ENCODE peak calls at places on chromosomes 3 and 15, in ten cellular contexts. P, L, E, H, D, A, C, T, Q and N are unnamed samples.

GRCh38 chr3:50675179-50676030 is 678 bp downstream of the DOCK3 start:
- DNase-seq in P (peak), L (no peak), E (no peak), H (peak), D (no peak), A (peak), C (peak), T (no peak), Q (no peak), N (no peak)

GRCh38 chr15:74137544-74137920 is 7.1 kb downstream of the ISLR2 start:
- DNase-seq in P (no peak), L (no peak), E (no peak), H (no peak), D (no peak), A (no peak), C (no peak), T (no peak), Q (no peak), N (no peak)

GRCh38 chr3:170033489-170033888 is 4.3 kb upstream of the GPR160 start:
- DNase-seq in P (no peak), L (no peak), E (no peak), H (no peak), D (no peak), A (peak), C (peak), T (no peak), Q (no peak), N (no peak)

GRCh38 chr3:123165163-123165562 is 36.6 kb upstream of the SEC22A start:
- DNase-seq in P (no peak), L (no peak), E (no peak), H (no peak), D (no peak), A (no peak), C (no peak), T (no peak), Q (no peak), N (no peak)

GRCh38 chr3:139572847-139573672 is 33.5 kb upstream of the RBP1 start:
- DNase-seq in P (no peak), L (no peak), E (no peak), H (no peak), D (no peak), A (no peak), C (no peak), T (peak), Q (no peak), N (peak)

GRCh38 chr15:57550640-57551039 is 41.1 kb upstream of the MYZAP start:
- DNase-seq in P (no peak), L (no peak), E (no peak), H (peak), D (no peak), A (no peak), C (peak), T (no peak), Q (no peak), N (no peak)

GRCh38 chr3:45575491-45575923 is 19.0 kb upstream of the LIMD1 start:
- DNase-seq in P (no peak), L (no peak), E (no peak), H (no peak), D (no peak), A (no peak), C (no peak), T (peak), Q (peak), N (peak)

GRCh38 chr3:191360620-191361019 is 30.3 kb upstream of the UTS2B start:
- DNase-seq in P (no peak), L (no peak), E (no peak), H (no peak), D (no peak), A (no peak), C (no peak), T (no peak), Q (no peak), N (no peak)

GRCh38 chr15:48643236-48643635 is 2.3 kb downstream of the FBN1 start:
- DNase-seq in P (no peak), L (no peak), E (no peak), H (no peak), D (no peak), A (no peak), C (no peak), T (no peak), Q (no peak), N (no peak)

GRCh38 chr3:155658669-155659068 is 86.2 kb downstream of the PLCH1 start:
- DNase-seq in P (no peak), L (no peak), E (no peak), H (no peak), D (no peak), A (no peak), C (peak), T (no peak), Q (no peak), N (no peak)

GRCh38 chr3:14680716-14681115 is 5.8 kb downstream of the C3orf20 start:
- DNase-seq in P (no peak), L (peak), E (peak), H (no peak), D (no peak), A (no peak), C (no peak), T (peak), Q (no peak), N (no peak)

GRCh38 chr3:35927441-35927840 is 288.1 kb downstream of the ARPP21 start:
- DNase-seq in P (no peak), L (no peak), E (no peak), H (no peak), D (no peak), A (no peak), C (no peak), T (no peak), Q (no peak), N (no peak)

GRCh38 chr3:62184559-62184958 is 188.8 kb downstream of the FEZF2 start:
- DNase-seq in P (no peak), L (no peak), E (no peak), H (no peak), D (no peak), A (no peak), C (no peak), T (peak), Q (no peak), N (peak)

GRCh38 chr3:181629701-181630100 is 82.0 kb upstream of the SOX2 start:
- DNase-seq in P (no peak), L (no peak), E (no peak), H (no peak), D (no peak), A (no peak), C (no peak), T (no peak), Q (no peak), N (no peak)

GRCh38 chr3:46087871-46088270 is 60.6 kb upstream of the XCR1 start:
- DNase-seq in P (no peak), L (peak), E (peak), H (no peak), D (no peak), A (no peak), C (no peak), T (peak), Q (peak), N (peak)

GRCh38 chr3:31941230-31941632 is 39.8 kb downstream of the OSBPL10 start:
- DNase-seq in P (no peak), L (no peak), E (no peak), H (no peak), D (no peak), A (no peak), C (no peak), T (peak), Q (peak), N (no peak)

GRCh38 chr3:170383567-170383966 is 26.1 kb downstream of the SKIL start:
- DNase-seq in P (no peak), L (peak), E (peak), H (no peak), D (no peak), A (no peak), C (no peak), T (peak), Q (peak), N (peak)

GRCh38 chr15:40536501-40536900 is 28.3 kb downstream of the CCDC32 start:
- DNase-seq in P (no peak), L (peak), E (peak), H (no peak), D (no peak), A (no peak), C (no peak), T (peak), Q (peak), N (no peak)

GRCh38 chr3:33132019-33132360 is 18.2 kb downstream of the CRTAP start:
- DNase-seq in P (no peak), L (no peak), E (no peak), H (no peak), D (no peak), A (no peak), C (no peak), T (no peak), Q (no peak), N (no peak)

GRCh38 chr15:77605582-77605981 is 27.1 kb downstream of the LINGO1 start:
- DNase-seq in P (no peak), L (no peak), E (no peak), H (no peak), D (no peak), A (no peak), C (no peak), T (no peak), Q (no peak), N (no peak)

GRCh38 chr3:112004187-112004586 is 5.5 kb downstream of the TAGLN3 start:
- DNase-seq in P (no peak), L (no peak), E (no peak), H (no peak), D (no peak), A (no peak), C (no peak), T (no peak), Q (no peak), N (no peak)

GRCh38 chr3:37910666-37911400 is 49.2 kb downstream of the CTDSPL start:
- DNase-seq in P (no peak), L (no peak), E (no peak), H (no peak), D (no peak), A (no peak), C (no peak), T (no peak), Q (no peak), N (no peak)

GRCh38 chr15:62362608-62363007 is 197.5 kb upstream of the C2CD4B start:
- DNase-seq in P (no peak), L (peak), E (peak), H (no peak), D (no peak), A (no peak), C (no peak), T (peak), Q (no peak), N (peak)

GRCh38 chr3:190533511-190534282 is 19.8 kb downstream of the IL1RAP start:
- DNase-seq in P (no peak), L (peak), E (peak), H (peak), D (no peak), A (no peak), C (peak), T (peak), Q (peak), N (peak)

GRCh38 chr15:74776851-74777768 is 4.8 kb upstream of the CSK start:
- DNase-seq in P (no peak), L (no peak), E (no peak), H (no peak), D (no peak), A (peak), C (peak), T (peak), Q (no peak), N (no peak)

GRCh38 chr3:27034255-27034654 is 334.9 kb downstream of the NEK10 start:
- DNase-seq in P (no peak), L (no peak), E (no peak), H (no peak), D (no peak), A (no peak), C (no peak), T (no peak), Q (no peak), N (no peak)

GRCh38 chr3:183151086-183151485 is 11.4 kb downstream of the LAMP3 start:
- DNase-seq in P (no peak), L (no peak), E (no peak), H (no peak), D (no peak), A (no peak), C (no peak), T (no peak), Q (no peak), N (no peak)

GRCh38 chr15:78621810-78622402 is 1.1 kb upstream of the CHRNA3 start:
- DNase-seq in P (no peak), L (no peak), E (no peak), H (no peak), D (no peak), A (no peak), C (no peak), T (no peak), Q (no peak), N (no peak)

GRCh38 chr15:77871838-77872371 is 205.6 kb downstream of the TBC1D2B start:
- DNase-seq in P (peak), L (no peak), E (no peak), H (no peak), D (no peak), A (no peak), C (no peak), T (no peak), Q (no peak), N (no peak)

GRCh38 chr15:68578960-68579935 is at the start of gene CORO2B:
- DNase-seq in P (no peak), L (peak), E (peak), H (peak), D (no peak), A (no peak), C (no peak), T (peak), Q (peak), N (peak)

GRCh38 chr3:170815340-170815739 is 54.7 kb downstream of the RPL22L1 start:
- DNase-seq in P (peak), L (no peak), E (no peak), H (no peak), D (no peak), A (no peak), C (peak), T (peak), Q (peak), N (no peak)

GRCh38 chr3:52091566-52092290 is 35.4 kb upstream of the DUSP7 start:
- DNase-seq in P (no peak), L (no peak), E (peak), H (peak), D (peak), A (no peak), C (no peak), T (no peak), Q (peak), N (peak)

DNA sequence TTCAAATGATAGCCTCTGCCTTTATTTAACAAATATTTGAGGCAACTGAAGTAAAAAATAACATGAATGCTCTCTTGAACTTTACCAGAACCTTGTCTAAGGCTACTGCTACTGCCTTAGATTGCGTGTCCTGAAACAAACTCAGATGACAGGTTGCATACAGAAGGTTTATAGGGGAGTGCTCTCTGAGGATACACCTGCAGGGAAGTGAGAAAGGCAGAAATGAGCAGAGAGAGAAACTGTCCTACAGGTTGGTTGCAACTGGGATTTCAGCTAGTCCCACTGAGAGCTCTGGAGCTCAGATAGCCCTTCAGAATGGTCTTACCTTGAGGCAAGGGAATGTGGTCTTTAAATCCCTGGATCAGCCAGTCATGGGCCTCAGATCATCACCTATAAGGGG is 165.5 kb downstream of the IL5RA start:
- DNase-seq in P (no peak), L (no peak), E (no peak), H (no peak), D (no peak), A (no peak), C (no peak), T (no peak), Q (no peak), N (no peak)
- H3K4me3 ChIP-seq in P (no peak), L (no peak), E (no peak), H (no peak), D (no peak), A (no peak), C (no peak), T (no peak), Q (no peak), N (no peak)

DNA sequence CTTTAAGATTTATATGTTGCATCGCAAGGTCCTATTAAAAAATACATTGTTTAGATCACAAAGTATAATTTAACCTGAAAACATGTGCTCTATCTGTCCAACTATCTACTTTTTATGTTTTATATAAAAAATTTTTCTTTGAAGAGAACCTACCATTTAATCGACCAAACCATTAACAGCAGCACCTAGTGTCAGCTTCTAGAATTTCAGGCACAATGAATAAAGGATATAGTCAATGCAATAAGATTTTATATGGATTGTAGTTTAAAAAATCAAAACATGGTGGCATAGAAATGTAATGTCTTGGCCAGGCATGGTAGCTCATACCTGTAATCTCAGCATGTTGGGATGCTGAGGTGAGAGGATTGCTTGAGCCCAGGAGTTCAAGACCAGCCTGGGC is 313.7 kb downstream of the GAP43 start:
- DNase-seq in P (no peak), L (no peak), E (no peak), H (no peak), D (no peak), A (no peak), C (no peak), T (peak), Q (no peak), N (no peak)
- TF ChIP-seq CTCF in P (no peak), L (peak), E (peak), H (peak), D (no peak), A (no peak), C (no peak), T (peak), Q (peak), N (peak)

GRCh38 chr3:129795596-129795995 is 97.9 kb downstream of the TMCC1 start:
- DNase-seq in P (no peak), L (no peak), E (peak), H (no peak), D (no peak), A (no peak), C (no peak), T (no peak), Q (peak), N (peak)

GRCh38 chr3:129796146-129796545 is 97.4 kb downstream of the TMCC1 start:
- DNase-seq in P (no peak), L (no peak), E (no peak), H (no peak), D (no peak), A (no peak), C (no peak), T (no peak), Q (no peak), N (no peak)

GRCh38 chr3:129793947-129794318 is 99.6 kb downstream of the TMCC1 start:
- DNase-seq in P (peak), L (no peak), E (no peak), H (no peak), D (no peak), A (no peak), C (no peak), T (no peak), Q (no peak), N (no peak)

GRCh38 chr3:129793356-129793755 is 100.2 kb downstream of the TMCC1 start:
- DNase-seq in P (no peak), L (no peak), E (no peak), H (no peak), D (no peak), A (no peak), C (no peak), T (peak), Q (no peak), N (peak)

GRCh38 chr3:129794319-129795201 is 99.0 kb downstream of the TMCC1 start:
- DNase-seq in P (peak), L (no peak), E (no peak), H (peak), D (no peak), A (no peak), C (peak), T (peak), Q (peak), N (no peak)
- H3K4me3 ChIP-seq in P (no peak), L (no peak), E (no peak), H (peak), D (no peak), A (peak), C (no peak), T (no peak), Q (peak), N (no peak)

DNA sequence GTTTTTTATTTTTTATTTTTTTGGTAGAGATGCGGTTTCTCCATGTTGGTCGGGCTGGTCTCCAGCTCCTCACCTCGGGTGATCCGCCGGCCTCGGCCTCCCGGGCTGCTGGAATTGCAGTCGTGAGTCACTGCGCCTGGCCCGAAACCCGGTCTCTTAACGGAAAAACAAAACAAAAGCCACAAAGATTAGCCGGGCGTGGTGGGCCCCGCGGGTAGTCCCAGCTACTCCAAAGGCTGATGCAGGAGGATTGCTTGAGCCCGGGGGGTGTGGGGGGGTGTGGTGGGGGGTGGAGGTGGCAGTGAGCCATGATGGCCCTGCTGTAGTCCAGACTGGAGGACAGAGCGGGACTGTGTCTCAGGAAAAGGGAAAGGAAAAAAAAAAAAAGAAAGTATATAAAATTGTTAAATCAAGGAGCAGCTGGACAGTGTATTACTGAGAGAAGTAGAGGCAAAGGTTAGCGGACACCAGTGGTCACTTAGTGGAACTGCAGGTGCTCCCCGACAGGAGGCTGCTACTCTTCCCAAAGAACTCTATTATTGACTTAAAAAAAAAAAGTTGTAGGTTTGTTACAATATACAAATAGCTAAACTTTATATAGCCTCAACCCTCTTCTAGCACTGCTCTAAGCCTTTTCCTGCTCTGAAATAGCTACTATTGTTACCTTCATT is 30.3 kb upstream of the TUBGCP5 start:
- DNase-seq in P (peak), L (no peak), E (no peak), H (no peak), D (no peak), A (no peak), C (no peak), T (no peak), Q (no peak), N (no peak)
- TF ChIP-seq CTCF in P (peak), L (no peak), E (no peak), H (peak), D (no peak), A (no peak), C (no peak), T (peak), Q (no peak), N (no peak)

GRCh38 chr15:41970456-41970855 is 1.9 kb downstream of the EHD4 start:
- DNase-seq in P (no peak), L (no peak), E (no peak), H (no peak), D (no peak), A (no peak), C (peak), T (no peak), Q (no peak), N (no peak)
- H3K4me3 ChIP-seq in P (no peak), L (peak), E (no peak), H (peak), D (peak), A (no peak), C (no peak), T (no peak), Q (no peak), N (no peak)

DNA sequence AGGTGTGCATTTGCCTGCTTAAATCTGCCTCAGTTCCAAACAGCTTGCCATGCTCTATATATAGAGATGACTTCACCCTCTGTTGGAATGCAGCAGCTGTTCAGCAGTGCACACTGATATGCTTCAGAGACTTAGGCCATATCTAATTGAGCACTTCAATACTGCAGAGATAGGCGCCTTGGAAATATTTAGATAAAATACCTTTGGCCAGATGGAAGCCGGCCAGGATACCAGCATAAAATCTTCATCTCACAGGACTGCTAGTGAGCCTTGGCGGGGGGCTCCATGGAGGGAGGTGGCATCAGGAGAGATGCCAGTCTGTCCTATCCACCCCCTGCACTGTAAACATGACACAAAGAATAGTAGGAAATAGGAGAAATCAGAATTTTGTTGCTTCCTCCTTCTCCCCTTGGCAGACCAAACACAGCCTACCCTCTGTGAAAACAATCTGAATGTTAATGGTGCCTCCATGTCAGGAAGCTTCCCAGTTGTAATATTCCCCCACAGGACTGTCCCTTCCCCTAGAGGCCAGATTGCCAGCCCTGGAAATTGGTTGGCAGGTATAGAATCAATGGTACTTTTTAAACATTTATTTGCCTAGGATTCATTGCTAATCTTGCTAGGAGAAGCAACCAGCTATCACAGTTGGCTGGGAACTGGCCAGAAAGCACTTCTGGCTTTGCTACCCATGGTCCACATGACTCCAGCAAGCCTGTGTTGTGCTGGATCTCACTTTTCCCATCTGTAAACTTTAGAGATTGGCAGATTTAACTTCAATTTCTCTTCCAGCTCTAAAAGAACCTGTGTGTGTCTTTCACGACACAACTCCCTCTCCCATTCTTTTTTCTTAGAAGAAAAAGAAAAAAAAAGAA is 215.5 kb upstream of the KCNMB2 start:
- DNase-seq in P (no peak), L (peak), E (peak), H (peak), D (no peak), A (no peak), C (no peak), T (peak), Q (peak), N (peak)
- TF ChIP-seq CTCF in P (no peak), L (no peak), E (no peak), H (peak), D (no peak), A (no peak), C (no peak), T (no peak), Q (no peak), N (no peak)